ENCODE peak calls at places on chromosomes 6 and 20, in six cellular contexts. S, O, Y, K, V and U are unnamed samples.

GRCh38 chr20:14488756-14489479 is 151.5 kb upstream of the FLRT3 start:
- DNase-seq in S (no peak), O (no peak), Y (no peak), K (no peak), V (no peak), U (peak)

GRCh38 chr6:88302769-88303230 is 136.7 kb upstream of the CNR1 start:
- DNase-seq in S (no peak), O (no peak), Y (no peak), K (no peak), V (no peak), U (no peak)

GRCh38 chr6:42021847-42022754 is 28.2 kb upstream of the TAF8 start:
- DNase-seq in S (no peak), O (peak), Y (no peak), K (no peak), V (no peak), U (no peak)

GRCh38 chr6:43242908-43243648 is at the start of gene TTBK1:
- DNase-seq in S (no peak), O (peak), Y (no peak), K (no peak), V (no peak), U (no peak)

GRCh38 chr20:8330785-8331699 is 199.0 kb downstream of the PLCB1 start:
- DNase-seq in S (no peak), O (no peak), Y (no peak), K (no peak), V (no peak), U (no peak)

GRCh38 chr20:46648903-46649649 is 2.2 kb downstream of the SLC13A3 start:
- DNase-seq in S (no peak), O (no peak), Y (no peak), K (no peak), V (no peak), U (no peak)

GRCh38 chr6:7887278-7887991 is 23.2 kb downstream of the TXNDC5 start:
- DNase-seq in S (no peak), O (no peak), Y (no peak), K (no peak), V (no peak), U (no peak)

GRCh38 chr6:39224523-39225182 is 4.6 kb downstream of the KCNK5 start:
- DNase-seq in S (no peak), O (no peak), Y (no peak), K (no peak), V (no peak), U (no peak)

GRCh38 chr20:10137533-10137932 is 81.1 kb upstream of the SNAP25 start:
- DNase-seq in S (no peak), O (no peak), Y (no peak), K (no peak), V (no peak), U (no peak)

GRCh38 chr6:1952726-1953360 is 292.6 kb downstream of the GMDS start:
- DNase-seq in S (no peak), O (no peak), Y (peak), K (no peak), V (no peak), U (no peak)

GRCh38 chr6:129590408-129591022 is 119.5 kb downstream of the ARHGAP18 start:
- DNase-seq in S (no peak), O (no peak), Y (no peak), K (no peak), V (no peak), U (no peak)

GRCh38 chr6:138455746-138456392 is 43.4 kb downstream of the NHSL1 start:
- DNase-seq in S (no peak), O (no peak), Y (no peak), K (no peak), V (no peak), U (peak)

GRCh38 chr6:26017567-26017966 is 55.0 kb downstream of the TRIM38 start:
- DNase-seq in S (peak), O (peak), Y (no peak), K (peak), V (peak), U (no peak)

GRCh38 chr6:37190159-37190535 is 20.2 kb downstream of the PIM1 start:
- DNase-seq in S (no peak), O (no peak), Y (no peak), K (no peak), V (no peak), U (no peak)

GRCh38 chr20:21099653-21100589 is 6.2 kb downstream of the LINC00237 start:
- DNase-seq in S (peak), O (peak), Y (no peak), K (peak), V (peak), U (no peak)

GRCh38 chr6:100194535-100194934 is 200.5 kb upstream of the MCHR2 start:
- DNase-seq in S (no peak), O (no peak), Y (no peak), K (no peak), V (no peak), U (no peak)

GRCh38 chr20:62658593-62659159 is 16.4 kb downstream of the SLCO4A1 start:
- DNase-seq in S (no peak), O (no peak), Y (no peak), K (no peak), V (no peak), U (no peak)

GRCh38 chr20:56249244-56249955 is 868 bp downstream of the MC3R start:
- DNase-seq in S (no peak), O (peak), Y (peak), K (no peak), V (no peak), U (no peak)

GRCh38 chr6:14037402-14038277 is 79.9 kb upstream of the CD83 start:
- DNase-seq in S (no peak), O (no peak), Y (no peak), K (no peak), V (no peak), U (no peak)

GRCh38 chr6:156774872-156775405 is 2.2 kb upstream of the ARID1B start:
- DNase-seq in S (no peak), O (no peak), Y (no peak), K (no peak), V (no peak), U (no peak)

GRCh38 chr20:48909910-48910309 is 11.6 kb upstream of the ARFGEF2 start:
- DNase-seq in S (no peak), O (no peak), Y (no peak), K (no peak), V (no peak), U (no peak)

GRCh38 chr20:49275634-49276033 is 2.2 kb downstream of the ZNFX1 start:
- DNase-seq in S (no peak), O (no peak), Y (no peak), K (no peak), V (no peak), U (no peak)

GRCh38 chr6:137297887-137298286 is 78.7 kb upstream of the IFNGR1 start:
- DNase-seq in S (no peak), O (no peak), Y (no peak), K (no peak), V (no peak), U (no peak)

GRCh38 chr20:52494244-52494643 is 302.7 kb upstream of the ZFP64 start:
- DNase-seq in S (no peak), O (peak), Y (no peak), K (peak), V (no peak), U (no peak)

GRCh38 chr20:58001381-58001780 is 227.1 kb downstream of the ANKRD60 start:
- DNase-seq in S (no peak), O (no peak), Y (no peak), K (no peak), V (no peak), U (no peak)

GRCh38 chr6:163943647-163944395 is 529.3 kb downstream of the QKI start:
- DNase-seq in S (no peak), O (no peak), Y (no peak), K (no peak), V (no peak), U (no peak)

GRCh38 chr6:53795254-53795701 is 473 bp downstream of the LRRC1 start:
- DNase-seq in S (no peak), O (no peak), Y (no peak), K (no peak), V (no peak), U (no peak)

GRCh38 chr6:25279748-25280616 is 808 bp downstream of the CARMIL1 start:
- DNase-seq in S (peak), O (peak), Y (peak), K (peak), V (no peak), U (no peak)

GRCh38 chr6:54846243-54846856 is at the start of gene FAM83B:
- DNase-seq in S (peak), O (no peak), Y (no peak), K (peak), V (no peak), U (no peak)

GRCh38 chr6:13012977-13013680 is 296.6 kb downstream of the PHACTR1 start:
- DNase-seq in S (peak), O (no peak), Y (no peak), K (peak), V (peak), U (no peak)

GRCh38 chr20:13205848-13206434 is 15.1 kb upstream of the ISM1 start:
- DNase-seq in S (no peak), O (no peak), Y (no peak), K (no peak), V (peak), U (peak)

GRCh38 chr6:18323935-18324707 is 59.8 kb upstream of the DEK start:
- DNase-seq in S (no peak), O (no peak), Y (peak), K (no peak), V (peak), U (peak)